ENCODE peak calls at places on chromosomes 16 and 17, in seven cellular contexts. C is brain microvascular endothelial cell; S is nephron progenitor cell; W is tibial artery; U is activated CD8-positive, alpha-beta T cell treated with anti-CD3 and anti-CD28 coated beads for 36 hours; I is left ventricle myocardium inferior; R is MM.1S. D is an unnamed sample.

GRCh38 chr17:50908860-50909764 is 43.0 kb upstream of the TOB1 start:
- DNase-seq in R (no peak), S (no peak), U (peak), C (no peak), W (no peak), I (peak), D (no peak)

GRCh38 chr17:51118330-51119195 is 2.1 kb downstream of the SPAG9 start:
- DNase-seq in C (no peak), U (peak), W (peak), I (no peak), R (no peak), S (no peak), D (no peak)

GRCh38 chr16:81585785-81586184 is 141.2 kb downstream of the CMIP start:
- DNase-seq in I (no peak), R (no peak), S (no peak), U (no peak), C (no peak), W (no peak), D (no peak)

GRCh38 chr16:51731160-51731559 is 580.1 kb upstream of the SALL1 start:
- DNase-seq in I (no peak), R (no peak), W (no peak), S (no peak), U (no peak), C (no peak), D (no peak)

GRCh38 chr16:61654962-61655361 is 381.3 kb downstream of the CDH8 start:
- DNase-seq in S (no peak), R (no peak), W (no peak), C (no peak), I (no peak), U (no peak), D (no peak)

GRCh38 chr16:87824016-87824990 is 45.0 kb downstream of the SLC7A5 start:
- DNase-seq in S (no peak), I (peak), C (no peak), R (no peak), W (no peak), U (no peak), D (no peak)

GRCh38 chr16:81210807-81211206 is 27.7 kb upstream of the BCO1 start:
- DNase-seq in U (no peak), W (no peak), I (no peak), R (no peak), C (no peak), S (no peak), D (no peak)

GRCh38 chr17:21029032-21029431 is 13.8 kb downstream of the USP22 start:
- DNase-seq in S (no peak), I (no peak), C (peak), W (peak), U (peak), R (no peak), D (no peak)

GRCh38 chr16:75264531-75264998 is 13.1 kb upstream of the BCAR1 start:
- DNase-seq in R (no peak), S (no peak), W (peak), U (no peak), I (no peak), C (no peak), D (no peak)

GRCh38 chr16:86025706-86026105 is 126.7 kb downstream of the IRF8 start:
- DNase-seq in I (no peak), W (peak), R (no peak), C (no peak), S (no peak), U (no peak), D (peak)

GRCh38 chr16:52558448-52558847 is 11.5 kb upstream of the TOX3 start:
- DNase-seq in I (no peak), W (no peak), R (no peak), S (no peak), C (no peak), U (no peak), D (no peak)

GRCh38 chr16:89842471-89843408 is 14.5 kb downstream of the SPIRE2 start:
- DNase-seq in W (no peak), C (peak), S (no peak), U (no peak), I (no peak), R (no peak), D (no peak)

GRCh38 chr17:43871947-43872690 is 25.1 kb downstream of the CD300LG start:
- DNase-seq in W (no peak), C (no peak), R (no peak), S (no peak), I (no peak), U (no peak), D (no peak)

GRCh38 chr17:59439711-59440110 is 108.3 kb downstream of the YPEL2 start:
- DNase-seq in W (no peak), U (no peak), R (peak), I (no peak), S (no peak), C (no peak), D (no peak)

GRCh38 chr17:22459953-22460350 is 767.6 kb downstream of the KCNJ18 start:
- DNase-seq in I (no peak), W (no peak), R (no peak), C (no peak), S (no peak), U (no peak), D (no peak)

GRCh38 chr16:77172964-77173363 is 18.0 kb upstream of the MON1B start:
- DNase-seq in I (no peak), C (no peak), R (no peak), U (no peak), S (no peak), W (no peak), D (no peak)

GRCh38 chr17:45824901-45825492 is 19.7 kb upstream of the SPPL2C start:
- DNase-seq in R (no peak), I (no peak), W (no peak), U (no peak), C (no peak), S (no peak), D (no peak)

GRCh38 chr17:20191066-20191465 is 181.9 kb downstream of the SPECC1 start:
- DNase-seq in C (peak), I (no peak), S (no peak), W (no peak), U (no peak), R (no peak), D (no peak)

GRCh38 chr17:19948100-19948943 is 29.3 kb downstream of the AKAP10 start:
- DNase-seq in I (no peak), U (no peak), S (no peak), W (no peak), R (no peak), C (no peak), D (no peak)

GRCh38 chr16:28905800-28906372 is 19.2 kb downstream of the RABEP2 start:
- DNase-seq in C (no peak), U (no peak), W (no peak), S (no peak), R (no peak), I (no peak), D (no peak)

GRCh38 chr17:29169806-29170591 is 10.2 kb downstream of the MYO18A start:
- DNase-seq in S (no peak), C (no peak), U (no peak), R (no peak), I (no peak), W (no peak), D (no peak)

GRCh38 chr16:81997738-81998137 is 13.5 kb downstream of the SDR42E1 start:
- DNase-seq in W (no peak), R (no peak), I (no peak), S (no peak), U (no peak), C (peak), D (no peak)

GRCh38 chr16:24974859-24975258 is 40.3 kb downstream of the ARHGAP17 start:
- DNase-seq in C (no peak), S (no peak), U (no peak), R (no peak), I (no peak), W (no peak), D (no peak)

GRCh38 chr16:8237452-8237851 is 352.9 kb downstream of the TMEM114 start:
- DNase-seq in U (no peak), S (no peak), W (no peak), I (no peak), R (no peak), C (no peak), D (no peak)

GRCh38 chr16:84360170-84360569 is 8.2 kb upstream of the ATP2C2 start:
- DNase-seq in R (no peak), W (no peak), S (no peak), U (peak), I (no peak), C (peak), D (no peak)

GRCh38 chr17:38571833-38572274 is 33.9 kb downstream of the SRCIN1 start:
- DNase-seq in U (peak), W (no peak), S (peak), C (no peak), I (no peak), R (no peak), D (no peak)

GRCh38 chr17:19328441-19329061 is 34.0 kb downstream of the B9D1 start:
- DNase-seq in I (no peak), R (no peak), C (no peak), U (no peak), S (no peak), W (no peak), D (no peak)

GRCh38 chr17:44086364-44087311 is 16.1 kb downstream of the G6PC3 start:
- DNase-seq in I (no peak), S (no peak), C (peak), W (no peak), R (no peak), U (peak), D (no peak)

GRCh38 chr17:76716146-76716833 is 5.5 kb upstream of the MXRA7 start:
- DNase-seq in C (peak), I (peak), R (no peak), S (no peak), U (peak), W (peak), D (no peak)

GRCh38 chr17:78272914-78273258 is 41.5 kb downstream of the TMEM235 start:
- DNase-seq in S (no peak), W (no peak), C (no peak), U (no peak), R (no peak), I (no peak), D (no peak)

GRCh38 chr17:71790791-71791190 is 330.0 kb upstream of the SOX9 start:
- DNase-seq in C (peak), W (no peak), R (no peak), S (no peak), U (no peak), I (no peak), D (no peak)

GRCh38 chr16:23071202-23072083 is 77.8 kb downstream of the USP31 start:
- DNase-seq in W (no peak), U (no peak), I (no peak), S (no peak), R (no peak), C (peak), D (no peak)

GRCh38 chr17:31722251-31723056 is 136.6 kb downstream of the COPRS start:
- DNase-seq in S (no peak), W (no peak), I (no peak), C (peak), R (no peak), U (no peak), D (no peak)

GRCh38 chr16:88940196-88941050 is 36.6 kb downstream of the CBFA2T3 start:
- DNase-seq in C (no peak), U (peak), I (no peak), R (no peak), W (no peak), S (no peak), D (peak)

GRCh38 chr17:60102632-60103047 is 23.9 kb upstream of the HEATR6 start:
- DNase-seq in S (no peak), W (peak), R (no peak), I (no peak), U (peak), C (peak), D (peak)

GRCh38 chr16:81004646-81005353 is 1.9 kb downstream of the CMC2 start:
- DNase-seq in C (peak), W (no peak), U (peak), R (peak), S (peak), I (no peak), D (no peak)

GRCh38 chr17:17416400-17417360 is 60.1 kb upstream of the MED9 start:
- DNase-seq in S (no peak), U (peak), I (peak), C (peak), R (no peak), W (no peak), D (no peak)

GRCh38 chr17:12620200-12620720 is 45.4 kb upstream of the MYOCD start:
- DNase-seq in R (peak), U (no peak), C (peak), S (no peak), I (no peak), W (no peak), D (no peak)

GRCh38 chr17:62692721-62693431 is 65.4 kb downstream of the MRC2 start:
- DNase-seq in I (no peak), W (no peak), C (no peak), U (peak), R (no peak), S (peak), D (no peak)
- TF ChIP-seq CTCF in I (peak), W (no peak), C (peak), U (no peak), R (peak), S (peak), D (no peak)

DNA sequence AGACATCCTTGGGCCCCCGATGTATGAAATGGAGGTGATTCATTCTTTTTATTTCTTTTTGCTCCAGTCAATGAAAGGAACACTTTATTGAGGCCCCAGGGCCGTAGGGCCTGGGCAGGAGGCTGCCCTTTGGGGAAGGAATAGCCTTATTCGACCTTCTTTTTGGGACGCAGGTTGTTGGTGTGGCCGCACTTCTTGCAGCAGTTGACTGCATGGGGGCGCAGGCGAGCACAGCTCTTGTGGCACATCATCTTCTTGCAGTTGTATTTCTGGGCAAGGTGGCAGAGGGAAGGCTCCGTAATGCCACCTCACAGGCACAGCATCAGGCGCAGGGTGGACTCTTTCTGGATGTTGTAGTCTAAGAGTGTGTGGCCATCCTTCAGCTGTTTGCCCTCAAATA is 50.9 kb downstream of the SIAH1 start:
- DNase-seq in U (no peak), W (no peak), I (no peak), R (no peak), S (no peak), C (no peak), D (no peak)
- TF ChIP-seq CTCF in U (no peak), W (no peak), I (no peak), R (no peak), S (no peak), C (peak), D (no peak)

GRCh38 chr17:74842146-74842598 is 17.5 kb downstream of the GRIN2C start:
- DNase-seq in W (no peak), I (peak), S (no peak), C (no peak), U (no peak), R (no peak), D (no peak)
- TF ChIP-seq CTCF in W (no peak), I (no peak), S (no peak), C (no peak), U (no peak), R (no peak), D (no peak)

GRCh38 chr16:48526058-48526957 is 83.7 kb downstream of the N4BP1 start:
- DNase-seq in C (no peak), I (no peak), W (no peak), S (no peak), R (peak), U (peak), D (no peak)
- TF ChIP-seq CTCF in C (peak), I (no peak), W (no peak), S (peak), R (peak), U (peak), D (no peak)

DNA sequence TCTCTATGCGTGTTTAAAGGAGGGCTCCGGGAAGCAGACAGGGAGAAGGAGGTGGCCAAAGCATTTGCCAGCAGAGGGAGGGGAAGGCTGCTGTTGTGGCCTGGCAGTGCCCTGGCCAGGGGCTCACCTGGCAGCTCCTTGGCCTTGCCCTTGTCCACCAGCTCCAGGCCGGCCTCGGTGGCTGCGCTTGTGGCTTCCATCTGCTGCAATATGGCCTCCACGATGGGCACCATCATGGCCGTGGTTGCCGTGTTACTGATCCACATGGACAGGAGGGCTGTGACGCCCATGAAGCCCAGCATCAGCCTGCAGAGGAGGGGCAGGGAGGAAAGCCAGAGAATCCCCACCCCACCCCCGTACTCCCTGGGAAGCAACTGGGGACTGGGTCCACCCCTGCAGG is 9.4 kb downstream of the SLC13A5 start:
- DNase-seq in I (no peak), U (no peak), S (no peak), C (no peak), W (no peak), R (no peak), D (no peak)
- TF ChIP-seq CTCF in I (no peak), U (no peak), S (no peak), C (no peak), W (no peak), R (no peak), D (no peak)

GRCh38 chr17:4588391-4588790 is 4.1 kb downstream of the SMTNL2 start:
- DNase-seq in C (no peak), U (no peak), W (no peak), S (no peak), I (peak), R (no peak), D (no peak)
- TF ChIP-seq CTCF in C (no peak), U (no peak), W (no peak), S (no peak), I (no peak), R (no peak), D (no peak)

D was measured in activated B cell treated with CpG ODN at 0.5 μM for 24 hours.